ENCODE peak calls at places on chromosomes 7 and 10, in seven cellular contexts. L is GM12891; T is hippocampal formation; Z is stimulated activated CD8-positive, alpha-beta memory T cell treated with anti-CD3 and anti-CD28 coated beads, Interleukin-7, amount 100 ng/mL, for 1 hour; V is progenitor cell of endocrine pancreas; O is NCI-H345; I is left lung. R is an unnamed sample.

GRCh38 chr7:139730746-139731612 is 46.8 kb downstream of the HIPK2 start:
- DNase-seq in T (no peak), V (no peak), Z (no peak), I (peak), O (peak), L (no peak), R (no peak)

GRCh38 chr7:121262969-121263368 is 65.8 kb upstream of the WNT16 start:
- DNase-seq in O (no peak), V (no peak), T (no peak), I (no peak), Z (no peak), L (no peak), R (no peak)

GRCh38 chr10:133128126-133129081 is 31.6 kb upstream of the KNDC1 start:
- DNase-seq in I (peak), T (no peak), O (no peak), Z (no peak), V (no peak), L (peak), R (no peak)

GRCh38 chr7:108459922-108460551 is 3.8 kb upstream of the NRCAM start:
- DNase-seq in V (no peak), I (no peak), T (peak), O (peak), Z (no peak), L (no peak), R (peak)

GRCh38 chr10:30386801-30387588 is 37.9 kb upstream of the MTPAP start:
- DNase-seq in I (no peak), Z (no peak), T (no peak), L (no peak), V (no peak), O (no peak), R (no peak)

GRCh38 chr7:3836855-3837254 is 535.8 kb downstream of the SDK1 start:
- DNase-seq in Z (no peak), O (no peak), I (no peak), L (no peak), T (no peak), V (no peak), R (no peak)

GRCh38 chr7:97801108-97801507 is 69.2 kb downstream of the TAC1 start:
- DNase-seq in O (no peak), I (no peak), T (no peak), Z (no peak), V (no peak), L (no peak), R (no peak)

GRCh38 chr10:93425861-93426260 is 56.3 kb downstream of the MYOF start:
- DNase-seq in Z (no peak), L (no peak), O (no peak), I (no peak), V (no peak), T (no peak), R (no peak)

GRCh38 chr7:158917818-158918217 is 61.5 kb downstream of the DYNC2I1 start:
- DNase-seq in V (no peak), O (no peak), I (no peak), L (no peak), Z (no peak), T (no peak), R (peak)

GRCh38 chr7:74586258-74587200 is 71.0 kb upstream of the GTF2I start:
- DNase-seq in I (no peak), V (no peak), Z (no peak), O (no peak), L (no peak), T (no peak), R (no peak)

GRCh38 chr10:116465541-116465940 is 37.9 kb downstream of the PNLIPRP3 start:
- DNase-seq in V (no peak), Z (no peak), T (no peak), I (no peak), O (no peak), L (no peak), R (no peak)

R was measured in endothelial cell.